ENCODE peak calls at places on chromosomes 5 and 9, in nine cellular contexts. B is amniotic epithelial cell; M is mucosa of gallbladder; S is GM12878; K is activated CD8-positive, alpha-beta T cell treated with anti-CD3 and anti-CD28 coated beads, Interleukin-2, amount 10 ng/mL, durations not matched to agents 7 days and 5 days; Z is AML-193; X is mesendoderm; H is NCI-H1092; W is HEK293T. O is an unnamed sample.

GRCh38 chr9:88514247-88514646 is 20.7 kb upstream of the NXNL2 start:
- DNase-seq in B (no peak), M (no peak), S (no peak), K (no peak), Z (no peak), X (peak; percentile 22), H (no peak), W (no peak), O (no peak)

GRCh38 chr9:37486256-37486615 is 488 bp downstream of the POLR1E start:
- DNase-seq in B (no peak), M (no peak), S (no peak), K (no peak), Z (no peak), X (no peak), H (no peak), W (no peak), O (no peak)

GRCh38 chr9:22041792-22042191 is 32.7 kb upstream of the CDKN2B start:
- DNase-seq in B (peak; percentile 63), M (peak; percentile 29), S (no peak), K (no peak), Z (no peak), X (peak; percentile 78), H (no peak), W (no peak), O (peak; percentile 42)

GRCh38 chr5:32058101-32058500 is 116.0 kb downstream of the GOLPH3 start:
- DNase-seq in B (peak; percentile 25), M (no peak), S (no peak), K (no peak), Z (no peak), X (no peak), H (no peak), W (no peak), O (no peak)

GRCh38 chr5:89351975-89352374 is 469.0 kb upstream of the MEF2C start:
- DNase-seq in B (peak; percentile 31), M (no peak), S (no peak), K (no peak), Z (no peak), X (no peak), H (no peak), W (no peak), O (no peak)

GRCh38 chr5:62184444-62184843 is 121.6 kb upstream of the KIF2A start:
- DNase-seq in B (no peak), M (no peak), S (no peak), K (no peak), Z (no peak), X (no peak), H (no peak), W (no peak), O (no peak)

GRCh38 chr5:158958048-158958994 is 141.4 kb downstream of the EBF1 start:
- DNase-seq in B (no peak), M (no peak), S (peak; percentile 78), K (no peak), Z (no peak), X (peak; percentile 28), H (no peak), W (no peak), O (no peak)

GRCh38 chr5:180315762-180316212 is 23.9 kb upstream of the MAPK9 start:
- DNase-seq in B (no peak), M (peak; percentile 58), S (no peak), K (peak; percentile 72), Z (peak; percentile 39), X (peak; percentile 51), H (peak; percentile 27), W (peak; percentile 82), O (no peak)

GRCh38 chr5:154288145-154288544 is 97.6 kb downstream of the GALNT10 start:
- DNase-seq in B (peak; percentile 80), M (peak; percentile 74), S (no peak), K (no peak), Z (no peak), X (peak; percentile 32), H (no peak), W (no peak), O (no peak)

GRCh38 chr9:133606722-133607053 is 2.5 kb downstream of the FAM163B start:
- DNase-seq in B (no peak), M (no peak), S (no peak), K (no peak), Z (no peak), X (no peak), H (peak; percentile 21), W (no peak), O (no peak)

GRCh38 chr5:38678079-38678478 is 121.6 kb upstream of the LIFR start:
- DNase-seq in B (no peak), M (no peak), S (no peak), K (no peak), Z (no peak), X (no peak), H (no peak), W (no peak), O (no peak)

GRCh38 chr9:36008774-36009300 is 27.9 kb upstream of the RECK start:
- DNase-seq in B (peak; percentile 52), M (peak; percentile 55), S (no peak), K (peak; percentile 84), Z (peak; percentile 46), X (peak; percentile 85), H (peak; percentile 25), W (peak; percentile 75), O (peak; percentile 33)